ENCODE peak calls at places on chromosomes 3 and 15, in nine cellular contexts. One of them, this sample, is unnamed.

GRCh38 chr15:98954411-98954810 is 53.2 kb downstream of the PGPEP1L start:
- DNase-seq in A549: no peak
- DNase-seq in NCI-H82: no peak
- DNase-seq in Daoy: peak; percentile 63
- DNase-seq in stimulated activated CD4-positive, alpha-beta T cell treated with anti-CD3 and anti-CD28 coated beads, Interleukin-1b, Interleukin-23, amount 100 ng/mL, for 4 hours: no peak
- DNase-seq in T-helper 2 cell: no peak
- DNase-seq in GM13977: no peak
- DNase-seq in lung microvascular endothelial cell: no peak
- DNase-seq in hippocampal formation: peak; percentile 61
- DNase-seq in this sample: no peak

GRCh38 chr3:11596387-11596786 is 47.3 kb downstream of the VGLL4 start:
- DNase-seq in A549: no peak
- DNase-seq in NCI-H82: no peak
- DNase-seq in Daoy: no peak
- DNase-seq in stimulated activated CD4-positive, alpha-beta T cell treated with anti-CD3 and anti-CD28 coated beads, Interleukin-1b, Interleukin-23, amount 100 ng/mL, for 4 hours: no peak
- DNase-seq in T-helper 2 cell: no peak
- DNase-seq in GM13977: no peak
- DNase-seq in lung microvascular endothelial cell: no peak
- DNase-seq in hippocampal formation: no peak
- DNase-seq in this sample: no peak

GRCh38 chr15:93694038-93694437 is 537.3 kb upstream of the MCTP2 start:
- DNase-seq in A549: no peak
- DNase-seq in NCI-H82: no peak
- DNase-seq in Daoy: no peak
- DNase-seq in stimulated activated CD4-positive, alpha-beta T cell treated with anti-CD3 and anti-CD28 coated beads, Interleukin-1b, Interleukin-23, amount 100 ng/mL, for 4 hours: no peak
- DNase-seq in T-helper 2 cell: no peak
- DNase-seq in GM13977: no peak
- DNase-seq in lung microvascular endothelial cell: no peak
- DNase-seq in hippocampal formation: no peak
- DNase-seq in this sample: no peak

GRCh38 chr3:72144773-72145505 is 360.0 kb upstream of the PROK2 start:
- DNase-seq in A549: no peak
- DNase-seq in NCI-H82: peak; percentile 84
- DNase-seq in Daoy: no peak
- DNase-seq in stimulated activated CD4-positive, alpha-beta T cell treated with anti-CD3 and anti-CD28 coated beads, Interleukin-1b, Interleukin-23, amount 100 ng/mL, for 4 hours: no peak
- DNase-seq in T-helper 2 cell: peak; percentile 54
- DNase-seq in GM13977: peak; percentile 29
- DNase-seq in lung microvascular endothelial cell: no peak
- DNase-seq in hippocampal formation: no peak
- DNase-seq in this sample: no peak

GRCh38 chr3:13149331-13150203 is 76.3 kb upstream of the IQSEC1 start:
- DNase-seq in A549: no peak
- DNase-seq in NCI-H82: no peak
- DNase-seq in Daoy: no peak
- DNase-seq in stimulated activated CD4-positive, alpha-beta T cell treated with anti-CD3 and anti-CD28 coated beads, Interleukin-1b, Interleukin-23, amount 100 ng/mL, for 4 hours: no peak
- DNase-seq in T-helper 2 cell: no peak
- DNase-seq in GM13977: no peak
- DNase-seq in lung microvascular endothelial cell: no peak
- DNase-seq in hippocampal formation: no peak
- DNase-seq in this sample: no peak

GRCh38 chr15:28933710-28934445 is 48.1 kb downstream of the APBA2 start:
- DNase-seq in A549: no peak
- DNase-seq in NCI-H82: no peak
- DNase-seq in Daoy: no peak
- DNase-seq in stimulated activated CD4-positive, alpha-beta T cell treated with anti-CD3 and anti-CD28 coated beads, Interleukin-1b, Interleukin-23, amount 100 ng/mL, for 4 hours: no peak
- DNase-seq in T-helper 2 cell: no peak
- DNase-seq in GM13977: no peak
- DNase-seq in lung microvascular endothelial cell: no peak
- DNase-seq in hippocampal formation: no peak
- DNase-seq in this sample: no peak

GRCh38 chr15:33565099-33565498 is 254.3 kb downstream of the RYR3 start:
- DNase-seq in A549: no peak
- DNase-seq in NCI-H82: no peak
- DNase-seq in Daoy: peak; percentile 48
- DNase-seq in stimulated activated CD4-positive, alpha-beta T cell treated with anti-CD3 and anti-CD28 coated beads, Interleukin-1b, Interleukin-23, amount 100 ng/mL, for 4 hours: no peak
- DNase-seq in T-helper 2 cell: no peak
- DNase-seq in GM13977: no peak
- DNase-seq in lung microvascular endothelial cell: no peak
- DNase-seq in hippocampal formation: no peak
- DNase-seq in this sample: peak; percentile 49

GRCh38 chr15:89625716-89626115 is 29.6 kb downstream of the KIF7 start:
- DNase-seq in A549: no peak
- DNase-seq in NCI-H82: no peak
- DNase-seq in Daoy: no peak
- DNase-seq in stimulated activated CD4-positive, alpha-beta T cell treated with anti-CD3 and anti-CD28 coated beads, Interleukin-1b, Interleukin-23, amount 100 ng/mL, for 4 hours: no peak
- DNase-seq in T-helper 2 cell: no peak
- DNase-seq in GM13977: no peak
- DNase-seq in lung microvascular endothelial cell: no peak
- DNase-seq in hippocampal formation: no peak
- DNase-seq in this sample: no peak

GRCh38 chr3:141769171-141769894 is 6.1 kb downstream of the GRK7 start:
- DNase-seq in A549: no peak
- DNase-seq in NCI-H82: no peak
- DNase-seq in Daoy: no peak
- DNase-seq in stimulated activated CD4-positive, alpha-beta T cell treated with anti-CD3 and anti-CD28 coated beads, Interleukin-1b, Interleukin-23, amount 100 ng/mL, for 4 hours: no peak
- DNase-seq in T-helper 2 cell: no peak
- DNase-seq in GM13977: no peak
- DNase-seq in lung microvascular endothelial cell: peak; percentile 64
- DNase-seq in hippocampal formation: no peak
- DNase-seq in this sample: no peak

GRCh38 chr15:25501828-25502446 is 63.1 kb upstream of the UBE3A start:
- DNase-seq in A549: peak; percentile 19
- DNase-seq in NCI-H82: peak; percentile 57
- DNase-seq in Daoy: peak; percentile 53
- DNase-seq in stimulated activated CD4-positive, alpha-beta T cell treated with anti-CD3 and anti-CD28 coated beads, Interleukin-1b, Interleukin-23, amount 100 ng/mL, for 4 hours: no peak
- DNase-seq in T-helper 2 cell: peak; percentile 19
- DNase-seq in GM13977: no peak
- DNase-seq in lung microvascular endothelial cell: peak; percentile 47
- DNase-seq in hippocampal formation: no peak
- DNase-seq in this sample: peak; percentile 62

GRCh38 chr3:119211193-119211592 is 29.5 kb downstream of the B4GALT4 start:
- DNase-seq in A549: peak; percentile 93
- DNase-seq in NCI-H82: no peak
- DNase-seq in Daoy: no peak
- DNase-seq in stimulated activated CD4-positive, alpha-beta T cell treated with anti-CD3 and anti-CD28 coated beads, Interleukin-1b, Interleukin-23, amount 100 ng/mL, for 4 hours: no peak
- DNase-seq in T-helper 2 cell: no peak
- DNase-seq in GM13977: no peak
- DNase-seq in lung microvascular endothelial cell: no peak
- DNase-seq in hippocampal formation: no peak
- DNase-seq in this sample: no peak

GRCh38 chr3:15450611-15451467 is 23.4 kb downstream of the EAF1 start:
- DNase-seq in A549: no peak
- DNase-seq in NCI-H82: no peak
- DNase-seq in Daoy: no peak
- DNase-seq in stimulated activated CD4-positive, alpha-beta T cell treated with anti-CD3 and anti-CD28 coated beads, Interleukin-1b, Interleukin-23, amount 100 ng/mL, for 4 hours: no peak
- DNase-seq in T-helper 2 cell: no peak
- DNase-seq in GM13977: no peak
- DNase-seq in lung microvascular endothelial cell: no peak
- DNase-seq in hippocampal formation: no peak
- DNase-seq in this sample: no peak

GRCh38 chr15:42725331-42725903 is 11.5 kb downstream of the CDAN1 start:
- DNase-seq in A549: no peak
- DNase-seq in NCI-H82: no peak
- DNase-seq in Daoy: no peak
- DNase-seq in stimulated activated CD4-positive, alpha-beta T cell treated with anti-CD3 and anti-CD28 coated beads, Interleukin-1b, Interleukin-23, amount 100 ng/mL, for 4 hours: no peak
- DNase-seq in T-helper 2 cell: no peak
- DNase-seq in GM13977: no peak
- DNase-seq in lung microvascular endothelial cell: peak; percentile 17
- DNase-seq in hippocampal formation: no peak
- DNase-seq in this sample: no peak

GRCh38 chr3:133943639-133944131 is 48.0 kb upstream of the RAB6B start:
- DNase-seq in A549: peak; percentile 63
- DNase-seq in NCI-H82: no peak
- DNase-seq in Daoy: peak; percentile 90
- DNase-seq in stimulated activated CD4-positive, alpha-beta T cell treated with anti-CD3 and anti-CD28 coated beads, Interleukin-1b, Interleukin-23, amount 100 ng/mL, for 4 hours: no peak
- DNase-seq in T-helper 2 cell: no peak
- DNase-seq in GM13977: no peak
- DNase-seq in lung microvascular endothelial cell: peak; percentile 96
- DNase-seq in hippocampal formation: no peak
- DNase-seq in this sample: peak; percentile 94

GRCh38 chr15:22888120-22888859 is 49.8 kb downstream of the NIPA2 start:
- DNase-seq in A549: peak; percentile 71
- DNase-seq in NCI-H82: no peak
- DNase-seq in Daoy: peak; percentile 76
- DNase-seq in stimulated activated CD4-positive, alpha-beta T cell treated with anti-CD3 and anti-CD28 coated beads, Interleukin-1b, Interleukin-23, amount 100 ng/mL, for 4 hours: no peak
- DNase-seq in T-helper 2 cell: no peak
- DNase-seq in GM13977: no peak
- DNase-seq in lung microvascular endothelial cell: peak; percentile 96
- DNase-seq in hippocampal formation: no peak
- DNase-seq in this sample: peak; percentile 89

GRCh38 chr3:110419096-110419495 is 652.5 kb upstream of the NECTIN3 start:
- DNase-seq in A549: peak; percentile 47
- DNase-seq in NCI-H82: no peak
- DNase-seq in Daoy: no peak
- DNase-seq in stimulated activated CD4-positive, alpha-beta T cell treated with anti-CD3 and anti-CD28 coated beads, Interleukin-1b, Interleukin-23, amount 100 ng/mL, for 4 hours: no peak
- DNase-seq in T-helper 2 cell: no peak
- DNase-seq in GM13977: no peak
- DNase-seq in lung microvascular endothelial cell: peak; percentile 10
- DNase-seq in hippocampal formation: no peak
- DNase-seq in this sample: peak; percentile 55

GRCh38 chr3:197549261-197549885 is 6.4 kb downstream of the BDH1 start:
- DNase-seq in A549: no peak
- DNase-seq in NCI-H82: no peak
- DNase-seq in Daoy: no peak
- DNase-seq in stimulated activated CD4-positive, alpha-beta T cell treated with anti-CD3 and anti-CD28 coated beads, Interleukin-1b, Interleukin-23, amount 100 ng/mL, for 4 hours: no peak
- DNase-seq in T-helper 2 cell: no peak
- DNase-seq in GM13977: no peak
- DNase-seq in lung microvascular endothelial cell: no peak
- DNase-seq in hippocampal formation: no peak
- DNase-seq in this sample: no peak

GRCh38 chr15:42092666-42093445 is 1.5 kb downstream of the PLA2G4D start:
- DNase-seq in A549: no peak
- DNase-seq in NCI-H82: no peak
- DNase-seq in Daoy: no peak
- DNase-seq in stimulated activated CD4-positive, alpha-beta T cell treated with anti-CD3 and anti-CD28 coated beads, Interleukin-1b, Interleukin-23, amount 100 ng/mL, for 4 hours: no peak
- DNase-seq in T-helper 2 cell: no peak
- DNase-seq in GM13977: no peak
- DNase-seq in lung microvascular endothelial cell: no peak
- DNase-seq in hippocampal formation: peak; percentile 23
- DNase-seq in this sample: no peak

GRCh38 chr3:169879013-169879412 is 9.3 kb upstream of the LRRC31 start:
- DNase-seq in A549: no peak
- DNase-seq in NCI-H82: no peak
- DNase-seq in Daoy: no peak
- DNase-seq in stimulated activated CD4-positive, alpha-beta T cell treated with anti-CD3 and anti-CD28 coated beads, Interleukin-1b, Interleukin-23, amount 100 ng/mL, for 4 hours: no peak
- DNase-seq in T-helper 2 cell: no peak
- DNase-seq in GM13977: no peak
- DNase-seq in lung microvascular endothelial cell: no peak
- DNase-seq in hippocampal formation: no peak
- DNase-seq in this sample: no peak

GRCh38 chr15:40871749-40872617 is 2.1 kb downstream of the RHOV start:
- DNase-seq in A549: no peak
- DNase-seq in NCI-H82: no peak
- DNase-seq in Daoy: no peak
- DNase-seq in stimulated activated CD4-positive, alpha-beta T cell treated with anti-CD3 and anti-CD28 coated beads, Interleukin-1b, Interleukin-23, amount 100 ng/mL, for 4 hours: no peak
- DNase-seq in T-helper 2 cell: no peak
- DNase-seq in GM13977: peak; percentile 80
- DNase-seq in lung microvascular endothelial cell: no peak
- DNase-seq in hippocampal formation: no peak
- DNase-seq in this sample: no peak

GRCh38 chr15:101121511-101122090 is 130.2 kb downstream of the CHSY1 start:
- DNase-seq in A549: no peak
- DNase-seq in NCI-H82: peak; percentile 29
- DNase-seq in Daoy: no peak
- DNase-seq in stimulated activated CD4-positive, alpha-beta T cell treated with anti-CD3 and anti-CD28 coated beads, Interleukin-1b, Interleukin-23, amount 100 ng/mL, for 4 hours: peak; percentile 32
- DNase-seq in T-helper 2 cell: peak; percentile 9
- DNase-seq in GM13977: peak; percentile 77
- DNase-seq in lung microvascular endothelial cell: peak; percentile 80
- DNase-seq in hippocampal formation: peak; percentile 27
- DNase-seq in this sample: no peak

GRCh38 chr3:30664884-30665283 is 58.5 kb downstream of the TGFBR2 start:
- DNase-seq in A549: no peak
- DNase-seq in NCI-H82: no peak
- DNase-seq in Daoy: no peak
- DNase-seq in stimulated activated CD4-positive, alpha-beta T cell treated with anti-CD3 and anti-CD28 coated beads, Interleukin-1b, Interleukin-23, amount 100 ng/mL, for 4 hours: no peak
- DNase-seq in T-helper 2 cell: peak; percentile 82
- DNase-seq in GM13977: no peak
- DNase-seq in lung microvascular endothelial cell: peak; percentile 76
- DNase-seq in hippocampal formation: no peak
- DNase-seq in this sample: no peak

GRCh38 chr15:95300958-95301357 is 1029.5 kb upstream of the NR2F2 start:
- DNase-seq in A549: no peak
- DNase-seq in NCI-H82: no peak
- DNase-seq in Daoy: no peak
- DNase-seq in stimulated activated CD4-positive, alpha-beta T cell treated with anti-CD3 and anti-CD28 coated beads, Interleukin-1b, Interleukin-23, amount 100 ng/mL, for 4 hours: no peak
- DNase-seq in T-helper 2 cell: peak; percentile 38
- DNase-seq in GM13977: no peak
- DNase-seq in lung microvascular endothelial cell: peak; percentile 96
- DNase-seq in hippocampal formation: no peak
- DNase-seq in this sample: peak; percentile 28

GRCh38 chr3:123244128-123244527 is 42.4 kb downstream of the SEC22A start:
- DNase-seq in A549: no peak
- DNase-seq in NCI-H82: peak; percentile 59
- DNase-seq in Daoy: peak; percentile 5
- DNase-seq in stimulated activated CD4-positive, alpha-beta T cell treated with anti-CD3 and anti-CD28 coated beads, Interleukin-1b, Interleukin-23, amount 100 ng/mL, for 4 hours: peak; percentile 6
- DNase-seq in T-helper 2 cell: no peak
- DNase-seq in GM13977: no peak
- DNase-seq in lung microvascular endothelial cell: no peak
- DNase-seq in hippocampal formation: no peak
- DNase-seq in this sample: no peak

GRCh38 chr3:101638262-101638745 is 38.6 kb downstream of the ZBTB11 start:
- DNase-seq in A549: no peak
- DNase-seq in NCI-H82: no peak
- DNase-seq in Daoy: no peak
- DNase-seq in stimulated activated CD4-positive, alpha-beta T cell treated with anti-CD3 and anti-CD28 coated beads, Interleukin-1b, Interleukin-23, amount 100 ng/mL, for 4 hours: no peak
- DNase-seq in T-helper 2 cell: no peak
- DNase-seq in GM13977: no peak
- DNase-seq in lung microvascular endothelial cell: no peak
- DNase-seq in hippocampal formation: no peak
- DNase-seq in this sample: no peak

GRCh38 chr3:134620476-134621115 is 30.2 kb downstream of the KY start:
- DNase-seq in A549: no peak
- DNase-seq in NCI-H82: no peak
- DNase-seq in Daoy: no peak
- DNase-seq in stimulated activated CD4-positive, alpha-beta T cell treated with anti-CD3 and anti-CD28 coated beads, Interleukin-1b, Interleukin-23, amount 100 ng/mL, for 4 hours: no peak
- DNase-seq in T-helper 2 cell: no peak
- DNase-seq in GM13977: no peak
- DNase-seq in lung microvascular endothelial cell: no peak
- DNase-seq in hippocampal formation: no peak
- DNase-seq in this sample: no peak

GRCh38 chr15:90435652-90436337 is 47.8 kb downstream of the IQGAP1 start:
- DNase-seq in A549: no peak
- DNase-seq in NCI-H82: no peak
- DNase-seq in Daoy: no peak
- DNase-seq in stimulated activated CD4-positive, alpha-beta T cell treated with anti-CD3 and anti-CD28 coated beads, Interleukin-1b, Interleukin-23, amount 100 ng/mL, for 4 hours: no peak
- DNase-seq in T-helper 2 cell: no peak
- DNase-seq in GM13977: no peak
- DNase-seq in lung microvascular endothelial cell: peak; percentile 32
- DNase-seq in hippocampal formation: no peak
- DNase-seq in this sample: no peak

GRCh38 chr3:123853686-123854372 is 30.3 kb downstream of the MYLK start:
- DNase-seq in A549: no peak
- DNase-seq in NCI-H82: no peak
- DNase-seq in Daoy: no peak
- DNase-seq in stimulated activated CD4-positive, alpha-beta T cell treated with anti-CD3 and anti-CD28 coated beads, Interleukin-1b, Interleukin-23, amount 100 ng/mL, for 4 hours: no peak
- DNase-seq in T-helper 2 cell: no peak
- DNase-seq in GM13977: no peak
- DNase-seq in lung microvascular endothelial cell: no peak
- DNase-seq in hippocampal formation: no peak
- DNase-seq in this sample: no peak

GRCh38 chr15:88832791-88833190 is 29.6 kb downstream of the ACAN start:
- DNase-seq in A549: no peak
- DNase-seq in NCI-H82: no peak
- DNase-seq in Daoy: no peak
- DNase-seq in stimulated activated CD4-positive, alpha-beta T cell treated with anti-CD3 and anti-CD28 coated beads, Interleukin-1b, Interleukin-23, amount 100 ng/mL, for 4 hours: no peak
- DNase-seq in T-helper 2 cell: no peak
- DNase-seq in GM13977: no peak
- DNase-seq in lung microvascular endothelial cell: no peak
- DNase-seq in hippocampal formation: no peak
- DNase-seq in this sample: no peak

GRCh38 chr3:101571028-101571895 is 2.7 kb upstream of the PCNP start:
- DNase-seq in A549: no peak
- DNase-seq in NCI-H82: no peak
- DNase-seq in Daoy: peak; percentile 23
- DNase-seq in stimulated activated CD4-positive, alpha-beta T cell treated with anti-CD3 and anti-CD28 coated beads, Interleukin-1b, Interleukin-23, amount 100 ng/mL, for 4 hours: no peak
- DNase-seq in T-helper 2 cell: no peak
- DNase-seq in GM13977: no peak
- DNase-seq in lung microvascular endothelial cell: no peak
- DNase-seq in hippocampal formation: no peak
- DNase-seq in this sample: peak; percentile 15

GRCh38 chr3:53160335-53160659 is 712 bp upstream of the PRKCD start:
- DNase-seq in A549: no peak
- DNase-seq in NCI-H82: no peak
- DNase-seq in Daoy: no peak
- DNase-seq in stimulated activated CD4-positive, alpha-beta T cell treated with anti-CD3 and anti-CD28 coated beads, Interleukin-1b, Interleukin-23, amount 100 ng/mL, for 4 hours: no peak
- DNase-seq in T-helper 2 cell: no peak
- DNase-seq in GM13977: no peak
- DNase-seq in lung microvascular endothelial cell: no peak
- DNase-seq in hippocampal formation: no peak
- DNase-seq in this sample: no peak